ENCODE peak calls at places on chromosomes 7 and 10, in four cellular contexts. One of them, this sample, is unnamed.

GRCh38 chr7:103398488-103398887 is 47.5 kb downstream of the SLC26A5 start:
- DNase-seq in psoas muscle: no peak
- DNase-seq in WERI-Rb-1: no peak
- DNase-seq in cardiac muscle cell: no peak
- DNase-seq in this sample: no peak

GRCh38 chr7:134175724-134176350 is 48.7 kb downstream of the LRGUK start:
- DNase-seq in psoas muscle: no peak
- DNase-seq in WERI-Rb-1: no peak
- DNase-seq in cardiac muscle cell: no peak
- DNase-seq in this sample: no peak

GRCh38 chr10:92938846-92939245 is 90.5 kb downstream of the EXOC6 start:
- DNase-seq in cardiac muscle cell: no peak
- DNase-seq in WERI-Rb-1: no peak
- DNase-seq in psoas muscle: no peak
- DNase-seq in this sample: no peak

GRCh38 chr10:6351540-6351939 is 148.8 kb downstream of the PFKFB3 start:
- DNase-seq in cardiac muscle cell: no peak
- DNase-seq in WERI-Rb-1: no peak
- DNase-seq in psoas muscle: no peak
- DNase-seq in this sample: no peak

GRCh38 chr10:43056568-43057011 is 20.3 kb upstream of the RET start:
- DNase-seq in psoas muscle: peak
- DNase-seq in cardiac muscle cell: no peak
- DNase-seq in WERI-Rb-1: no peak
- DNase-seq in this sample: peak

GRCh38 chr7:28036748-28037147 is 143.8 kb downstream of the JAZF1 start:
- DNase-seq in cardiac muscle cell: no peak
- DNase-seq in WERI-Rb-1: no peak
- DNase-seq in psoas muscle: no peak
- DNase-seq in this sample: no peak

GRCh38 chr10:123274513-123275182 is 120.4 kb downstream of the BUB3 start:
- DNase-seq in psoas muscle: no peak
- DNase-seq in cardiac muscle cell: no peak
- DNase-seq in WERI-Rb-1: no peak
- DNase-seq in this sample: no peak

GRCh38 chr10:87605656-87606308 is 53.9 kb upstream of the PAPSS2 start:
- DNase-seq in WERI-Rb-1: no peak
- DNase-seq in cardiac muscle cell: peak
- DNase-seq in psoas muscle: no peak
- DNase-seq in this sample: no peak

GRCh38 chr10:14876764-14877163 is 1.9 kb upstream of the SUV39H2 start:
- DNase-seq in cardiac muscle cell: no peak
- DNase-seq in WERI-Rb-1: no peak
- DNase-seq in psoas muscle: peak
- DNase-seq in this sample: no peak

GRCh38 chr7:120272261-120272895 is 597 bp upstream of the KCND2 start:
- DNase-seq in psoas muscle: no peak
- DNase-seq in cardiac muscle cell: peak
- DNase-seq in WERI-Rb-1: peak
- DNase-seq in this sample: peak

GRCh38 chr7:68038621-68039314 is 1042.1 kb downstream of the TYW1 start:
- DNase-seq in cardiac muscle cell: peak
- DNase-seq in psoas muscle: no peak
- DNase-seq in WERI-Rb-1: no peak
- DNase-seq in this sample: no peak

GRCh38 chr7:156022483-156023459 is 210.5 kb upstream of the SHH start:
- DNase-seq in WERI-Rb-1: no peak
- DNase-seq in psoas muscle: no peak
- DNase-seq in cardiac muscle cell: no peak
- DNase-seq in this sample: no peak

GRCh38 chr7:79453558-79454324 is at the start of gene MAGI2:
- DNase-seq in cardiac muscle cell: peak
- DNase-seq in psoas muscle: peak
- DNase-seq in WERI-Rb-1: peak
- DNase-seq in this sample: peak

GRCh38 chr10:34495938-34496337 is 319.2 kb downstream of the PARD3 start:
- DNase-seq in WERI-Rb-1: no peak
- DNase-seq in cardiac muscle cell: peak
- DNase-seq in psoas muscle: peak
- DNase-seq in this sample: no peak

GRCh38 chr10:9853405-9854010 is 1164.2 kb upstream of the CELF2 start:
- DNase-seq in cardiac muscle cell: peak
- DNase-seq in psoas muscle: no peak
- DNase-seq in WERI-Rb-1: no peak
- DNase-seq in this sample: peak

GRCh38 chr7:129213828-129214227 is 11.0 kb upstream of the AHCYL2 start:
- DNase-seq in WERI-Rb-1: peak
- DNase-seq in psoas muscle: no peak
- DNase-seq in cardiac muscle cell: no peak
- DNase-seq in this sample: peak

GRCh38 chr7:30995541-30995940 is 31.8 kb downstream of the GHRHR start:
- DNase-seq in cardiac muscle cell: no peak
- DNase-seq in WERI-Rb-1: no peak
- DNase-seq in psoas muscle: no peak
- DNase-seq in this sample: no peak

GRCh38 chr7:30989824-30990140 is 26.0 kb downstream of the GHRHR start:
- DNase-seq in psoas muscle: no peak
- DNase-seq in WERI-Rb-1: no peak
- DNase-seq in cardiac muscle cell: no peak
- DNase-seq in this sample: no peak

GRCh38 chr7:30994206-30995100 is 30.7 kb downstream of the GHRHR start:
- DNase-seq in psoas muscle: no peak
- DNase-seq in WERI-Rb-1: no peak
- DNase-seq in cardiac muscle cell: no peak
- DNase-seq in this sample: no peak

GRCh38 chr7:30990316-30991029 is 26.7 kb downstream of the GHRHR start:
- DNase-seq in WERI-Rb-1: no peak
- DNase-seq in psoas muscle: no peak
- DNase-seq in cardiac muscle cell: no peak
- DNase-seq in this sample: no peak

DNA sequence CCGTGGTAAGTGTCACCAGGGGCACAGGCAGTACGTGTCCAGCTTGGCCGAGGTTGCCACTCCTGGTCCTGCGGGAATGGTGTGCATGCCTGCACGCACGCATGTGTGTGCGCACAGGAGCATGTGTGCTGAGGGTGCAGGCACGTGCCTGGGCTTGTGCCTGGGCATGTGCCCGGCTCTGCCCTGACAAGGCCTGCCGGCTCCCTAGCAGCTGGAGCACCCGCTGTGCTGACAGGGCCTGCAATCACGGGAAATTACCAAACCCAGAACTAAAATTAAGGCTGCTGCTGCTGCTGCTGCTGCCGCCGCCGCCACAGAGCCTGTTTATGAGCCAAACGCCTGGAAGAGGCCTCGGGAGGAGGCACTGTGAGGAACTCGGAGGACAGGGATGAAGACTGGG is 28.7 kb downstream of the GHRHR start:
- DNase-seq in psoas muscle: no peak
- DNase-seq in cardiac muscle cell: no peak
- DNase-seq in WERI-Rb-1: no peak
- DNase-seq in this sample: no peak
- TF ChIP-seq CTCF in psoas muscle: no peak
- TF ChIP-seq CTCF in cardiac muscle cell: no peak
- TF ChIP-seq CTCF in WERI-Rb-1: no peak
- TF ChIP-seq CTCF in this sample: no peak

GRCh38 chr10:113456741-113457140 is 96.1 kb upstream of the HABP2 start:
- DNase-seq in WERI-Rb-1: no peak
- DNase-seq in cardiac muscle cell: no peak
- DNase-seq in psoas muscle: no peak
- DNase-seq in this sample: no peak

GRCh38 chr10:113458461-113458860 is 94.4 kb upstream of the HABP2 start:
- DNase-seq in WERI-Rb-1: no peak
- DNase-seq in cardiac muscle cell: no peak
- DNase-seq in psoas muscle: no peak
- DNase-seq in this sample: no peak

GRCh38 chr10:113458944-113459343 is 93.9 kb upstream of the HABP2 start:
- DNase-seq in psoas muscle: no peak
- DNase-seq in cardiac muscle cell: no peak
- DNase-seq in WERI-Rb-1: no peak
- DNase-seq in this sample: no peak

GRCh38 chr10:113457408-113457807 is 95.4 kb upstream of the HABP2 start:
- DNase-seq in cardiac muscle cell: no peak
- DNase-seq in WERI-Rb-1: no peak
- DNase-seq in psoas muscle: no peak
- DNase-seq in this sample: no peak

GRCh38 chr10:113459672-113460280 is 93.1 kb upstream of the HABP2 start:
- DNase-seq in WERI-Rb-1: no peak
- DNase-seq in psoas muscle: no peak
- DNase-seq in cardiac muscle cell: no peak
- DNase-seq in this sample: no peak
- TF ChIP-seq CTCF in WERI-Rb-1: no peak
- TF ChIP-seq CTCF in psoas muscle: no peak
- TF ChIP-seq CTCF in cardiac muscle cell: no peak
- TF ChIP-seq CTCF in this sample: no peak

GRCh38 chr10:30510184-30510931 is 76.4 kb downstream of the MAP3K8 start:
- DNase-seq in cardiac muscle cell: peak
- DNase-seq in psoas muscle: peak
- DNase-seq in WERI-Rb-1: no peak
- DNase-seq in this sample: no peak
- TF ChIP-seq CTCF in cardiac muscle cell: peak
- TF ChIP-seq CTCF in psoas muscle: peak
- TF ChIP-seq CTCF in WERI-Rb-1: no peak
- TF ChIP-seq CTCF in this sample: no peak

DNA sequence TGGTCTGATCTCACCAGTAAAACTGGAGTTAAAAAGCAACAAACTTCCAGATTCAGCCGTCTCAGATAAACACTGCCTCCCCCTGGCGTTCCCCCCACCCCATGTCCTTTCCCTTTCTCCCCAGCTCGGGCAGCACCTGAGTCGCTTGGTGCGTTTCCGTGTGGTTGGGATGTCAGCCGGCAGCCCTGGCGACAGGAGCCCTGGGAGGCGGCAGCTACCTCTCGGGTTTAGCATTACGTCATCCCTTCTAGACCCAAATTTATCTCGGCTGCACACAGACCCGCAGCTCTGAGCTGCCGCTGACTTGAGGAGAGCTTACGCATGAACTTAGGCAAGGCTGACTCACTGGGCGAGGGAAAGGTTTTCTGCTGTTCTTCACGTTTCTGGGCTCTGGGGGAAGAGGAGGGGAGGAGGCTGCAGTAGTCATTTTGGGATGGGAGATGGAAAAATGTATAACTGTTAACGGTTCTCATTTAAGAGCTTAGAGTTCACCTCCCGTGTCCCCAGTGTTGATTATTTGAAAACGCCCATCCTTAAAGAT is 14.4 kb downstream of the MXI1 start:
- DNase-seq in WERI-Rb-1: peak
- DNase-seq in psoas muscle: peak
- DNase-seq in cardiac muscle cell: peak
- DNase-seq in this sample: peak
- TF ChIP-seq CTCF in WERI-Rb-1: no peak
- TF ChIP-seq CTCF in psoas muscle: peak
- TF ChIP-seq CTCF in cardiac muscle cell: peak
- TF ChIP-seq CTCF in this sample: no peak

GRCh38 chr10:85791846-85792532 is 574.6 kb downstream of the GRID1 start:
- DNase-seq in psoas muscle: peak
- DNase-seq in cardiac muscle cell: peak
- DNase-seq in WERI-Rb-1: no peak
- DNase-seq in this sample: no peak

GRCh38 chr10:85795460-85795859 is 571.1 kb downstream of the GRID1 start:
- DNase-seq in psoas muscle: no peak
- DNase-seq in WERI-Rb-1: no peak
- DNase-seq in cardiac muscle cell: no peak
- DNase-seq in this sample: no peak

GRCh38 chr10:85790155-85790789 is 576.3 kb downstream of the GRID1 start:
- DNase-seq in psoas muscle: no peak
- DNase-seq in WERI-Rb-1: no peak
- DNase-seq in cardiac muscle cell: no peak
- DNase-seq in this sample: no peak

GRCh38 chr10:85794553-85794952 is 572.0 kb downstream of the GRID1 start:
- DNase-seq in WERI-Rb-1: no peak
- DNase-seq in cardiac muscle cell: no peak
- DNase-seq in psoas muscle: no peak
- DNase-seq in this sample: no peak

DNA sequence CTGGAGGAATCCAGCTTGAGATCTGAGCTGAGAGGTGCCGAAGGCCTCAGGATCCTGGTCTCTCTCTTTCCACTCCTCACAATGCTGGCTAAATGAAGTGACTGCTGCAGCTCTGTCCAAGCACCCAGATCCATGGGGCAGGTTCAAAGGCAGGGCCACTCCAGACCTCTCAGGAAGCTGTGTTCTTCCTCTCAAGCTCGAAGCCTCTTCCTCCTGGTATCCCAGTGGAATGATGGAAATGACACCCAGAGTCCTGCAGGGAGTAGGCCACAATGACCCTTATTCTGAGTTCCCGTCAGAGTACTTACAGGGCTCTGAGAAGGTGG is 574.1 kb downstream of the GRID1 start:
- DNase-seq in psoas muscle: no peak
- DNase-seq in WERI-Rb-1: no peak
- DNase-seq in cardiac muscle cell: no peak
- DNase-seq in this sample: no peak
- TF ChIP-seq CTCF in psoas muscle: no peak
- TF ChIP-seq CTCF in WERI-Rb-1: no peak
- TF ChIP-seq CTCF in cardiac muscle cell: no peak
- TF ChIP-seq CTCF in this sample: no peak

DNA sequence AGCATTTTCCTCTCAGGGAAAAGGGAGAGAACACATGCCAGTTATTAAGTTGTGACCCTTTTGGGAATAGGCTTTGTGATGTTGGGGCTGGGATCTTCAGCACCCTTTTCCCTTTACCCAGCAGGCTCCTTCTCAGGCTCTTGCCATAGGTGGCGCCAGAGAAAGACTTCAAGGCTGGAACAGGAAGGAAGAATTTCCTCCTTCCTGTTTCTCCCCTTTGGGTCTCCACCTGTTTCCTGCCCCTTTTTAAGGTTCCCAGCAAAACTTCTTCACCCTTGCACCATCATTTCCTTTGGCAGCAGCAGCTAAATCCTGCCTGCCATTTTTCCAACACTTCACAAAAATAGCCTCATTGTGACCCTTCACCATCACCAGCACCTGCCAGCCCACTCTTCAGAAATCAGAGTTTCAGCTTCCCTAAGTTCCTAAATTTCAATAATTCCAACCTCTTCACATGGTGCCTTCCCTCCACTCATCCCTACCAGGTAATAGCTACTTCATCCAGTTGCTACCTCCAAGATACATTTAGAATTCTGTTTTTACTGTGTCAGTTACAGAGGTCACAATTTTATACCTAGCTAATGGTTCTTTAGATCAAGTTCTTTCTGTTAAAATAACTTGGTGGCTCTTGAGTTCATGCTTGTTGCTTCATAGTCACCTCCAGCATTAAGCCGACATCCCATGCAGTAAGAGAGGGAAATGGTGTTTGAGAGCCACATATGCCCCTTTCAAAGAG is 22.4 kb upstream of the FOXK1 start:
- DNase-seq in cardiac muscle cell: no peak
- DNase-seq in WERI-Rb-1: peak
- DNase-seq in psoas muscle: no peak
- DNase-seq in this sample: no peak
- TF ChIP-seq CTCF in cardiac muscle cell: no peak
- TF ChIP-seq CTCF in WERI-Rb-1: peak
- TF ChIP-seq CTCF in psoas muscle: no peak
- TF ChIP-seq CTCF in this sample: no peak

GRCh38 chr7:132755538-132756481 is 179.5 kb upstream of the PLXNA4 start:
- DNase-seq in WERI-Rb-1: no peak
- DNase-seq in psoas muscle: no peak
- DNase-seq in cardiac muscle cell: no peak
- DNase-seq in this sample: no peak
- TF ChIP-seq CTCF in WERI-Rb-1: peak
- TF ChIP-seq CTCF in psoas muscle: no peak
- TF ChIP-seq CTCF in cardiac muscle cell: no peak
- TF ChIP-seq CTCF in this sample: no peak

GRCh38 chr7:110003827-110004226 is 1087.1 kb upstream of the LRRN3 start:
- DNase-seq in psoas muscle: no peak
- DNase-seq in WERI-Rb-1: no peak
- DNase-seq in cardiac muscle cell: no peak
- DNase-seq in this sample: no peak
- TF ChIP-seq CTCF in psoas muscle: no peak
- TF ChIP-seq CTCF in WERI-Rb-1: no peak
- TF ChIP-seq CTCF in cardiac muscle cell: no peak
- TF ChIP-seq CTCF in this sample: no peak

This sample was measured in glutamatergic neuron.